ENCODE peak calls at places on chromosomes 13 and 19, in nine cellular contexts. D is ovary, Q is tibial nerve, E is breast epithelium, U is thyroid gland, Y is gastrocnemius medialis, Z is upper lobe of left lung, L is transverse colon, G is A549. O is an unnamed sample.
A peak's percentile ranks its signal among the peaks of the same experiment; 100 is the strongest.

GRCh38 chr13:27827646-27828045 is 35.4 kb downstream of the GSX1 start:
- DNase-seq in U (no peak), Q (no peak), Z (no peak), G (no peak), Y (no peak), D (no peak), E (no peak), L (no peak), O (no peak)

GRCh38 chr19:21851596-21852345 is 15.8 kb upstream of the ZNF43 start:
- DNase-seq in Z (peak; percentile 91), G (peak; percentile 81), L (peak; percentile 94), Q (peak; percentile 96), Y (peak; percentile 85), D (peak; percentile 93), E (peak; percentile 96), U (peak; percentile 98), O (peak; percentile 96)

GRCh38 chr19:33277434-33277833 is 24.9 kb downstream of the CEBPA start:
- DNase-seq in Z (no peak), U (no peak), L (no peak), G (no peak), D (no peak), E (no peak), Y (no peak), Q (no peak), O (no peak)

GRCh38 chr13:90105881-90106496 is 1241.5 kb upstream of the MIR17HG start:
- DNase-seq in Y (no peak), D (no peak), L (no peak), Z (no peak), Q (no peak), E (no peak), G (no peak), U (no peak), O (no peak)

GRCh38 chr19:35513231-35513974 is at the start of gene DMKN:
- DNase-seq in E (no peak), U (peak; percentile 62), Q (no peak), L (no peak), Y (no peak), Z (peak; percentile 47), D (no peak), G (no peak), O (no peak)

GRCh38 chr13:47794963-47795362 is 206.1 kb downstream of the SUCLA2 start:
- DNase-seq in Z (no peak), L (no peak), Q (no peak), Y (no peak), E (no peak), U (no peak), G (peak; percentile 4), D (no peak), O (no peak)

GRCh38 chr13:32881074-32881791 is 135.0 kb upstream of the KL start:
- DNase-seq in D (no peak), E (no peak), Y (no peak), Z (no peak), Q (no peak), U (no peak), G (no peak), L (no peak), O (no peak)

GRCh38 chr13:51156666-51157065 is 45.6 kb upstream of the C13orf42 start:
- DNase-seq in E (no peak), Z (no peak), Q (no peak), D (no peak), L (no peak), G (no peak), Y (no peak), U (no peak), O (no peak)

GRCh38 chr19:16281743-16282142 is 42.9 kb upstream of the KLF2 start:
- DNase-seq in D (no peak), U (no peak), Z (no peak), E (no peak), G (no peak), Q (no peak), L (no peak), Y (no peak), O (no peak)

GRCh38 chr13:65468628-65469027 is 1761.5 kb downstream of the PCDH9 start:
- DNase-seq in Z (no peak), G (no peak), D (no peak), Q (no peak), L (no peak), Y (no peak), U (no peak), E (no peak), O (no peak)

GRCh38 chr19:2043864-2044708 is 7.0 kb downstream of the MKNK2 start:
- DNase-seq in G (no peak), E (no peak), Y (peak; percentile 74), Z (peak; percentile 60), D (peak; percentile 58), Q (no peak), L (no peak), U (no peak), O (peak; percentile 36)

GRCh38 chr19:13396256-13397080 is 109.8 kb downstream of the CACNA1A start:
- DNase-seq in G (peak; percentile 27), L (peak; percentile 15), E (no peak), Q (peak; percentile 29), D (no peak), Y (no peak), U (peak; percentile 3), Z (no peak), O (no peak)

GRCh38 chr13:77915676-77916075 is 3.0 kb downstream of the EDNRB start:
- DNase-seq in Y (no peak), G (no peak), D (no peak), Q (no peak), Z (no peak), E (no peak), L (no peak), U (no peak), O (no peak)

GRCh38 chr19:45613926-45614725 is 12.1 kb upstream of the GPR4 start:
- DNase-seq in Z (no peak), E (no peak), D (no peak), G (peak; percentile 99), U (no peak), L (peak; percentile 73), Q (no peak), Y (no peak), O (no peak)
- TF ChIP-seq POLR2A in Z (no peak), E (no peak), D (no peak), G (no peak), U (no peak), L (peak; percentile 76), Q (no peak), Y (no peak), O (no peak)

GRCh38 chr19:8366961-8367326 is 3.0 kb downstream of the ANGPTL4 start:
- DNase-seq in Z (peak; percentile 70), L (peak; percentile 30), E (no peak), Q (no peak), U (peak; percentile 18), D (peak; percentile 66), Y (no peak), G (no peak), O (no peak)

GRCh38 chr19:8363803-8364771 is at the start of gene ANGPTL4:
- DNase-seq in E (peak; percentile 58), D (no peak), Z (peak; percentile 87), Q (peak; percentile 75), U (peak; percentile 77), Y (peak; percentile 78), G (peak; percentile 69), L (peak; percentile 78), O (peak; percentile 67)

GRCh38 chr19:8367327-8368001 is 3.5 kb downstream of the ANGPTL4 start:
- DNase-seq in D (peak; percentile 89), G (no peak), Q (peak; percentile 80), Y (peak; percentile 90), E (peak; percentile 96), Z (no peak), U (peak; percentile 86), L (peak; percentile 87), O (peak; percentile 89)

GRCh38 chr19:8368136-8368535 is 4.2 kb downstream of the ANGPTL4 start:
- DNase-seq in G (no peak), Z (no peak), Y (no peak), Q (no peak), U (no peak), D (no peak), L (no peak), E (no peak), O (no peak)

DNA sequence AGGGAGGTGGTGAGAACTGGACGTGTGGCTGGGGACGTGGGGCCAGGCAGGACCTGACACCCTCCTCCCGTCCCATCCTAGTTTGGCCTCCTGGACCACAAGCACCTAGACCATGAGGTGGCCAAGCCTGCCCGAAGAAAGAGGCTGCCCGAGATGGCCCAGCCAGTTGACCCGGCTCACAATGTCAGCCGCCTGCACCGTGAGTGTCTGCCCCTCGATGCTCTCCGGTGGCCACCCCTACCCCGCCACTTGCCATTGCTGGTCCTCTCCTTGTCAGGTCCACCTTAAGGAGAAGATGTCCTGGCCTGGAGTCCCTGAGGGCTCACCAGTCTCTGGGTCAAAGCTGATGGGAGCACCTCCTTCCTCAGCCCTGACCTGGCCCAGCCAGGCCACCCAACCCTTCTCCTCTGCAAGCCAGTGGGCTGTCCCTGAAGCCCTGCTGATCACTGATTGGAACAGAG is 2.2 kb downstream of the ANGPTL4 start:
- DNase-seq in D (no peak), L (no peak), U (no peak), Y (no peak), E (no peak), G (no peak), Z (no peak), Q (no peak), O (no peak)
- H3K27ac ChIP-seq in D (no peak overlapping the region), L (peak overlapping the region; percentile 76), U (no peak overlapping the region), Y (peak overlapping the region; percentile 94), E (peak overlapping the region; percentile 93), G (no peak overlapping the region), Z (peak overlapping the region; percentile 78), Q (no peak overlapping the region), O (no peak overlapping the region)

GRCh38 chr13:46126074-46126473 is 21.2 kb upstream of the CPB2 start:
- DNase-seq in Q (no peak), D (no peak), Y (no peak), U (no peak), L (no peak), Z (no peak), E (no peak), G (no peak), O (no peak)

GRCh38 chr13:46124531-46124966 is 19.7 kb upstream of the CPB2 start:
- DNase-seq in D (no peak), U (no peak), Z (no peak), G (no peak), L (no peak), E (no peak), Y (no peak), Q (no peak), O (no peak)

GRCh38 chr13:46127336-46128023 is 22.6 kb upstream of the CPB2 start:
- DNase-seq in L (no peak), D (no peak), E (no peak), Z (no peak), U (no peak), G (no peak), Y (no peak), Q (no peak), O (no peak)

GRCh38 chr13:46124967-46125933 is 20.4 kb upstream of the CPB2 start:
- DNase-seq in Q (no peak), G (no peak), E (no peak), U (no peak), L (no peak), Z (no peak), D (no peak), Y (no peak), O (no peak)

GRCh38 chr13:46126552-46127171 is 21.8 kb upstream of the CPB2 start:
- DNase-seq in L (peak; percentile 45), Z (no peak), E (peak; percentile 46), D (no peak), Q (peak; percentile 62), G (peak; percentile 55), Y (peak; percentile 19), U (peak; percentile 86), O (peak; percentile 45)
- TF ChIP-seq POLR2A in L (no peak), Z (no peak), E (no peak), D (no peak), Q (no peak), G (no peak), Y (no peak), U (no peak), O (no peak)

GRCh38 chr19:8512991-8513686 is 828 bp downstream of the ZNF414 start:
- DNase-seq in G (no peak), U (no peak), E (no peak), Q (no peak), D (peak; percentile 61), Y (no peak), Z (peak; percentile 81), L (no peak), O (no peak)
- H3K27ac ChIP-seq in G (peak overlapping the region; percentile 94), U (peak overlapping the region; percentile 100), E (peak overlapping the region; percentile 99), Q (peak overlapping the region; percentile 99), D (peak overlapping the region; percentile 97), Y (peak overlapping the region; percentile 99), Z (peak overlapping the region; percentile 99), L (peak overlapping the region; percentile 96), O (peak overlapping the region; percentile 100)